ENCODE peak calls at places on chromosomes 12 and 14, in ten cellular contexts. N is psoas muscle, G is tibial artery, M is tibial nerve, T is HL-60, B is neural progenitor cell, D is IMR-90, A is upper lobe of right lung, U is keratinocyte, F is brain microvascular endothelial cell. R is an unnamed sample.

GRCh38 chr12:50720501-50720900 is 43.4 kb upstream of the ATF1 start:
- DNase-seq in T (no peak), G (no peak), D (no peak), F (no peak), U (no peak), A (no peak), B (no peak), M (no peak), N (no peak), R (no peak)

GRCh38 chr14:77071938-77072388 is 26.1 kb upstream of the CIPC start:
- DNase-seq in A (peak; percentile 25), T (no peak), M (no peak), N (no peak), G (no peak), D (peak; percentile 39), B (no peak), F (peak; percentile 20), U (no peak), R (no peak)

GRCh38 chr12:1115471-1116242 is 124.6 kb downstream of the ERC1 start:
- DNase-seq in B (no peak), M (no peak), G (no peak), A (no peak), U (peak; percentile 62), T (no peak), N (no peak), F (peak; percentile 40), D (peak; percentile 81), R (no peak)

GRCh38 chr14:70886421-70887206 is 20.6 kb upstream of the PCNX1 start:
- DNase-seq in B (no peak), U (no peak), A (no peak), M (no peak), G (no peak), N (no peak), D (no peak), T (no peak), F (no peak), R (no peak)

GRCh38 chr14:54253195-54253947 is 143.4 kb upstream of the CDKN3 start:
- DNase-seq in B (no peak), M (no peak), D (peak; percentile 89), A (no peak), N (no peak), U (peak; percentile 81), G (no peak), T (no peak), F (peak; percentile 79), R (no peak)

GRCh38 chr12:78674311-78675085 is 190.1 kb upstream of the SYT1 start:
- DNase-seq in G (no peak), D (peak; percentile 56), M (no peak), N (no peak), F (peak; percentile 39), A (no peak), B (no peak), T (no peak), U (no peak), R (no peak)

GRCh38 chr12:111788178-111788654 is 21.5 kb downstream of the ALDH2 start:
- DNase-seq in M (no peak), F (no peak), B (peak; percentile 48), N (peak; percentile 82), G (no peak), D (peak; percentile 55), T (no peak), A (no peak), U (no peak), R (no peak)

GRCh38 chr12:89468648-89469326 is 55.8 kb downstream of the GALNT4 start:
- DNase-seq in M (no peak), F (no peak), U (no peak), T (no peak), A (no peak), B (no peak), G (no peak), D (no peak), N (no peak), R (no peak)

GRCh38 chr12:33223956-33224355 is 215.7 kb downstream of the SYT10 start:
- DNase-seq in G (no peak), F (no peak), D (no peak), M (no peak), U (no peak), T (no peak), N (no peak), A (no peak), B (no peak), R (no peak)

GRCh38 chr14:50830932-50831703 is at the start of gene NIN:
- DNase-seq in F (peak; percentile 32), G (peak; percentile 86), A (peak; percentile 91), N (peak; percentile 89), M (peak; percentile 54), U (no peak), T (no peak), B (peak; percentile 93), D (peak; percentile 73), R (peak; percentile 91)

GRCh38 chr12:92055877-92056276 is 89.8 kb downstream of the BTG1 start:
- DNase-seq in D (no peak), B (no peak), F (no peak), M (no peak), U (no peak), N (no peak), A (no peak), T (no peak), G (no peak), R (no peak)

GRCh38 chr12:104865080-104865479 is 93.0 kb downstream of the SLC41A2 start:
- DNase-seq in T (peak; percentile 8), N (no peak), U (no peak), D (no peak), F (no peak), M (no peak), G (no peak), A (no peak), B (no peak), R (no peak)

GRCh38 chr12:114403044-114403689 is 2.8 kb downstream of the TBX5 start:
- DNase-seq in B (peak; percentile 95), N (no peak), F (no peak), A (no peak), T (no peak), U (no peak), D (peak; percentile 69), M (no peak), G (no peak), R (no peak)
- H3K27ac ChIP-seq in B (no peak overlapping the region), N (no peak overlapping the region), F (no peak overlapping the region), A (peak overlapping the region; percentile 79), T (no peak overlapping the region), U (no peak overlapping the region), D (peak overlapping the region; percentile 100), M (no peak overlapping the region), G (no peak overlapping the region), R (peak overlapping the region; percentile 90)

GRCh38 chr14:81363746-81364400 is 36.3 kb downstream of the STON2 start:
- DNase-seq in M (no peak), T (no peak), A (no peak), U (no peak), G (no peak), B (no peak), D (no peak), F (no peak), N (no peak), R (no peak)

GRCh38 chr14:81366884-81367283 is 33.2 kb downstream of the STON2 start:
- DNase-seq in F (no peak), A (no peak), G (no peak), U (no peak), B (no peak), M (no peak), D (no peak), T (no peak), N (no peak), R (peak; percentile 45)

GRCh38 chr14:81371802-81372201 is 28.3 kb downstream of the STON2 start:
- DNase-seq in M (no peak), D (no peak), N (no peak), G (no peak), F (no peak), T (no peak), A (no peak), U (no peak), B (no peak), R (no peak)

DNA sequence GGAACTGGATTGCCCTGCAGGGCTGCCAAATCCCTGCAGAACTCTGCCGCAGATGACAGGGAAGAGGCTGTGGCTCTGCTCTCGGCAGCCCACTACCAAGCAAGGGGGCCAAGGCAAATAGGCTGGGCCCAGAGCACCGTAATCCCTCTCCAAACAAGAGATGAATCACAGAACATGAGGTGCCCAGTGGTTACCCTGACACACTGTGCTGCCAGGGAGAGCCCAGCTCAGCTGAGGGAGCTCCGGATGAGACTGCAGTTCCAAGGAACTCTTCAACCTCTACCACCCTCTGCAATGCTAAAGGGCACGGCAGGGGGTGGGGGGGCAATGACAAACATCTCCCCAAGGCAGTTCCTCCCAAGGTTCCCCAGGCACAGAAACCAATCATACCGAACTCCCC is 33.9 kb downstream of the STON2 start:
- DNase-seq in T (no peak), B (peak; percentile 21), N (no peak), G (no peak), F (no peak), U (no peak), M (no peak), D (no peak), A (no peak), R (peak; percentile 62)
- H3K27ac ChIP-seq in T (no peak overlapping the region), B (peak overlapping the region; percentile 52), N (no peak overlapping the region), G (no peak overlapping the region), F (no peak overlapping the region), U (peak overlapping the region; percentile 11), M (peak overlapping the region; percentile 45), D (no peak overlapping the region), A (no peak overlapping the region), R (no peak overlapping the region)

GRCh38 chr12:19010087-19010486 is 119.4 kb upstream of the PLEKHA5 start:
- DNase-seq in U (no peak), M (no peak), A (no peak), G (no peak), T (no peak), N (no peak), B (no peak), D (no peak), F (no peak), R (no peak)

GRCh38 chr12:19010726-19011125 is 118.8 kb upstream of the PLEKHA5 start:
- DNase-seq in T (no peak), U (no peak), A (no peak), M (no peak), G (no peak), N (no peak), D (no peak), F (no peak), B (no peak), R (no peak)

GRCh38 chr12:19015285-19015684 is 114.2 kb upstream of the PLEKHA5 start:
- DNase-seq in A (no peak), D (no peak), F (no peak), N (no peak), B (no peak), M (no peak), U (no peak), T (no peak), G (no peak), R (no peak)

GRCh38 chr12:19012965-19013364 is 116.6 kb upstream of the PLEKHA5 start:
- DNase-seq in B (no peak), F (no peak), T (no peak), M (no peak), N (no peak), G (no peak), A (no peak), U (no peak), D (no peak), R (no peak)

GRCh38 chr12:19014243-19014642 is 115.3 kb upstream of the PLEKHA5 start:
- DNase-seq in A (no peak), M (no peak), F (no peak), U (no peak), D (peak; percentile 67), T (no peak), G (no peak), N (no peak), B (no peak), R (no peak)
- H3K27ac ChIP-seq in A (no peak overlapping the region), M (no peak overlapping the region), F (no peak overlapping the region), U (no peak overlapping the region), D (peak overlapping the region; percentile 12), T (no peak overlapping the region), G (no peak overlapping the region), N (no peak overlapping the region), B (no peak overlapping the region), R (no peak overlapping the region)

GRCh38 chr12:43797561-43798217 is 8.4 kb downstream of the TWF1 start:
- DNase-seq in B (no peak), M (no peak), D (peak; percentile 26), G (no peak), A (no peak), N (no peak), T (no peak), F (no peak), U (no peak), R (no peak)
- H3K27ac ChIP-seq in B (no peak overlapping the region), M (no peak overlapping the region), D (no peak overlapping the region), G (no peak overlapping the region), A (no peak overlapping the region), N (no peak overlapping the region), T (no peak overlapping the region), F (no peak overlapping the region), U (no peak overlapping the region), R (no peak overlapping the region)

R was measured in esophagus muscularis mucosa.